ENCODE peak calls at places on chromosomes 6 and 20, in eight cellular contexts. D, R, M, X, Z, V, G and F are unnamed samples.

GRCh38 chr20:41086402-41087324 is 50.7 kb upstream of the PLCG1 start:
- DNase-seq in D (peak; percentile 53), R (no peak), M (no peak), X (no peak), Z (no peak), V (no peak), G (no peak), F (no peak)

GRCh38 chr6:106702451-106703110 is 73.2 kb downstream of the QRSL1 start:
- DNase-seq in D (no peak), R (peak; percentile 50), M (no peak), X (peak; percentile 20), Z (no peak), V (no peak), G (peak; percentile 35), F (no peak)

GRCh38 chr6:152232494-152233151 is 404.5 kb downstream of the SYNE1 start:
- DNase-seq in D (peak; percentile 49), R (no peak), M (no peak), X (no peak), Z (peak; percentile 76), V (peak; percentile 19), G (peak; percentile 59), F (no peak)

GRCh38 chr6:13943943-13944342 is 19.2 kb downstream of the RNF182 start:
- DNase-seq in D (no peak), R (no peak), M (no peak), X (no peak), Z (no peak), V (no peak), G (no peak), F (no peak)

GRCh38 chr6:7467007-7467897 is 74.2 kb upstream of the DSP start:
- DNase-seq in D (no peak), R (no peak), M (no peak), X (peak; percentile 54), Z (peak; percentile 34), V (no peak), G (peak; percentile 95), F (no peak)

GRCh38 chr6:75230484-75231325 is 12.9 kb downstream of the COX7A2 start:
- DNase-seq in D (peak; percentile 76), R (no peak), M (no peak), X (peak; percentile 34), Z (peak; percentile 53), V (no peak), G (no peak), F (no peak)

GRCh38 chr6:108119212-108120141 is 44.9 kb upstream of the OSTM1 start:
- DNase-seq in D (no peak), R (no peak), M (no peak), X (no peak), Z (no peak), V (no peak), G (no peak), F (no peak)

GRCh38 chr20:50916257-50916656 is 15.0 kb downstream of the ADNP start:
- DNase-seq in D (peak; percentile 62), R (no peak), M (no peak), X (no peak), Z (peak; percentile 51), V (no peak), G (peak; percentile 75), F (no peak)

GRCh38 chr6:7173843-7174503 is 66.2 kb downstream of the RREB1 start:
- DNase-seq in D (no peak), R (no peak), M (no peak), X (no peak), Z (no peak), V (no peak), G (peak; percentile 49), F (no peak)

GRCh38 chr6:118886641-118887040 is 7.3 kb upstream of the ASF1A start:
- DNase-seq in D (no peak), R (no peak), M (no peak), X (no peak), Z (no peak), V (no peak), G (no peak), F (no peak)

GRCh38 chr6:44120692-44121443 is 6.4 kb downstream of the MRPL14 start:
- DNase-seq in D (no peak), R (no peak), M (no peak), X (no peak), Z (no peak), V (no peak), G (no peak), F (no peak)

GRCh38 chr6:52087498-52087999 is at the start of gene PKHD1:
- DNase-seq in D (peak; percentile 53), R (no peak), M (no peak), X (peak; percentile 25), Z (no peak), V (no peak), G (peak; percentile 78), F (no peak)

GRCh38 chr6:32113386-32114352 is 4.5 kb upstream of the TNXB start:
- DNase-seq in D (no peak), R (peak; percentile 79), M (peak; percentile 84), X (peak; percentile 63), Z (peak; percentile 76), V (peak; percentile 86), G (no peak), F (peak; percentile 95)

GRCh38 chr20:49276895-49277785 is 717 bp downstream of the ZNFX1 start:
- DNase-seq in D (peak; percentile 32), R (peak; percentile 64), M (peak; percentile 76), X (peak; percentile 49), Z (no peak), V (peak; percentile 24), G (peak; percentile 46), F (peak; percentile 62)

GRCh38 chr20:17558154-17558940 is 11.5 kb upstream of the DSTN start:
- DNase-seq in D (peak; percentile 86), R (no peak), M (no peak), X (peak; percentile 35), Z (peak; percentile 95), V (no peak), G (no peak), F (peak; percentile 85)

GRCh38 chr6:52937908-52938307 is 28.4 kb upstream of the GSTA3 start:
- DNase-seq in D (no peak), R (no peak), M (no peak), X (no peak), Z (peak; percentile 43), V (no peak), G (no peak), F (no peak)

GRCh38 chr6:14046476-14047068 is 71.0 kb upstream of the CD83 start:
- DNase-seq in D (peak; percentile 66), R (no peak), M (no peak), X (peak; percentile 32), Z (peak; percentile 53), V (no peak), G (peak; percentile 41), F (no peak)

GRCh38 chr20:35156978-35157377 is 9.8 kb upstream of the EDEM2 start:
- DNase-seq in D (no peak), R (no peak), M (no peak), X (no peak), Z (no peak), V (no peak), G (peak; percentile 9), F (no peak)

GRCh38 chr6:28648035-28648877 is 122.6 kb downstream of the GPX5 start:
- DNase-seq in D (peak; percentile 93), R (no peak), M (no peak), X (no peak), Z (peak; percentile 64), V (no peak), G (peak; percentile 60), F (no peak)

GRCh38 chr6:32931211-32931610 is 9.6 kb downstream of the HLA-DMB start:
- DNase-seq in D (no peak), R (no peak), M (no peak), X (no peak), Z (no peak), V (no peak), G (no peak), F (no peak)

GRCh38 chr6:113969888-113970807 is 800 bp downstream of the HDAC2 start:
- DNase-seq in D (peak; percentile 67), R (peak; percentile 77), M (peak; percentile 81), X (peak; percentile 68), Z (peak; percentile 52), V (peak; percentile 60), G (peak; percentile 53), F (no peak)

GRCh38 chr6:166737231-166737630 is 110.2 kb upstream of the RPS6KA2 start:
- DNase-seq in D (peak; percentile 63), R (no peak), M (no peak), X (no peak), Z (peak; percentile 63), V (no peak), G (no peak), F (no peak)

GRCh38 chr6:168415149-168415992 is 25.6 kb upstream of the SMOC2 start:
- DNase-seq in D (no peak), R (no peak), M (no peak), X (no peak), Z (no peak), V (peak; percentile 40), G (no peak), F (no peak)
- H3K9me3 ChIP-seq in D (no peaks in the 10 kb centered on the region), R (no peaks in the 10 kb centered on the region), M (no peaks in the 10 kb centered on the region), X (no peaks in the 10 kb centered on the region), Z (no peaks in the 10 kb centered on the region), V (no peaks in the 10 kb centered on the region), G (no peaks in the 10 kb centered on the region), F (no peaks in the 10 kb centered on the region)

GRCh38 chr6:168247456-168248147 is 72.0 kb downstream of the DACT2 start:
- DNase-seq in D (peak; percentile 86), R (no peak), M (no peak), X (peak; percentile 72), Z (no peak), V (no peak), G (no peak), F (no peak)

GRCh38 chr6:168243812-168244376 is 75.7 kb downstream of the DACT2 start:
- DNase-seq in D (no peak), R (no peak), M (no peak), X (no peak), Z (no peak), V (no peak), G (no peak), F (no peak)

GRCh38 chr6:168242655-168243225 is 76.8 kb downstream of the DACT2 start:
- DNase-seq in D (no peak), R (no peak), M (no peak), X (no peak), Z (no peak), V (no peak), G (no peak), F (no peak)

GRCh38 chr6:168242111-168242510 is 77.5 kb downstream of the DACT2 start:
- DNase-seq in D (no peak), R (no peak), M (no peak), X (no peak), Z (no peak), V (no peak), G (no peak), F (no peak)

GRCh38 chr6:168244961-168245551 is 74.5 kb downstream of the DACT2 start:
- DNase-seq in D (no peak), R (no peak), M (no peak), X (no peak), Z (no peak), V (no peak), G (no peak), F (no peak)
- H3K9me3 ChIP-seq in D (no peaks in the 10 kb centered on the region), R (no peaks in the 10 kb centered on the region), M (no peaks in the 10 kb centered on the region), X (no peaks in the 10 kb centered on the region), Z (no peaks in the 10 kb centered on the region), V (no peaks in the 10 kb centered on the region), G (no peaks in the 10 kb centered on the region), F (no peaks in the 10 kb centered on the region)

GRCh38 chr6:125693480-125693879 is 56.0 kb upstream of the HEY2 start:
- DNase-seq in D (no peak), R (no peak), M (no peak), X (no peak), Z (no peak), V (no peak), G (no peak), F (no peak)
- H3K9me3 ChIP-seq in D (no peaks in the 10 kb centered on the region), R (no peaks in the 10 kb centered on the region), M (no peaks in the 10 kb centered on the region), X (no peaks in the 10 kb centered on the region), Z (no peaks in the 10 kb centered on the region), V (peaks cover 19% of the 10 kb centered on the region), G (no peaks in the 10 kb centered on the region), F (peaks cover 20% of the 10 kb centered on the region)

GRCh38 chr20:45752747-45753146 is 30.6 kb downstream of the SPINT4 start:
- DNase-seq in D (no peak), R (no peak), M (no peak), X (no peak), Z (peak; percentile 51), V (no peak), G (no peak), F (no peak)

GRCh38 chr20:45758096-45758495 is 33.6 kb downstream of the WFDC3 start:
- DNase-seq in D (no peak), R (no peak), M (no peak), X (no peak), Z (no peak), V (no peak), G (no peak), F (no peak)
- H3K9me3 ChIP-seq in D (no peaks in the 10 kb centered on the region), R (no peaks in the 10 kb centered on the region), M (no peaks in the 10 kb centered on the region), X (no peaks in the 10 kb centered on the region), Z (no peaks in the 10 kb centered on the region), V (peaks cover 17% of the 10 kb centered on the region), G (peaks cover 8% of the 10 kb centered on the region), F (peaks cover 4% of the 10 kb centered on the region)